ENCODE peak calls at places on chromosomes 16 and 17, in four cellular contexts. One of them, this sample, is unnamed.

GRCh38 chr17:81693491-81694360 is 9.4 kb upstream of the MRPL12 start:
- DNase-seq in GM12878: no peak
- DNase-seq in brain microvascular endothelial cell: no peak
- DNase-seq in GM23248: no peak
- DNase-seq in this sample: no peak

GRCh38 chr17:57090560-57091185 is 5.6 kb downstream of the AKAP1 start:
- DNase-seq in GM12878: no peak
- DNase-seq in brain microvascular endothelial cell: no peak
- DNase-seq in GM23248: peak
- DNase-seq in this sample: no peak

GRCh38 chr16:85347213-85347591 is 234.9 kb upstream of the CIBAR2 start:
- DNase-seq in GM12878: no peak
- DNase-seq in brain microvascular endothelial cell: no peak
- DNase-seq in GM23248: peak
- DNase-seq in this sample: no peak

GRCh38 chr16:87203060-87203656 is 114.0 kb downstream of the C16orf95 start:
- DNase-seq in GM12878: no peak
- DNase-seq in brain microvascular endothelial cell: peak
- DNase-seq in GM23248: peak
- DNase-seq in this sample: peak

GRCh38 chr16:80028581-80029380 is 428.2 kb upstream of the MAF start:
- DNase-seq in GM12878: no peak
- DNase-seq in brain microvascular endothelial cell: no peak
- DNase-seq in GM23248: no peak
- DNase-seq in this sample: no peak

GRCh38 chr17:43377056-43377810 is 21.6 kb upstream of the ARL4D start:
- DNase-seq in GM12878: no peak
- DNase-seq in brain microvascular endothelial cell: no peak
- DNase-seq in GM23248: no peak
- DNase-seq in this sample: no peak

GRCh38 chr17:2782030-2782429 is 14.2 kb upstream of the RAP1GAP2 start:
- DNase-seq in GM12878: no peak
- DNase-seq in brain microvascular endothelial cell: peak
- DNase-seq in GM23248: peak
- DNase-seq in this sample: no peak

GRCh38 chr17:80830020-80830780 is 161.4 kb upstream of the CHMP6 start:
- DNase-seq in GM12878: no peak
- DNase-seq in brain microvascular endothelial cell: no peak
- DNase-seq in GM23248: no peak
- DNase-seq in this sample: no peak

GRCh38 chr16:346587-346986 is 5.9 kb downstream of the AXIN1 start:
- DNase-seq in GM12878: no peak
- DNase-seq in brain microvascular endothelial cell: no peak
- DNase-seq in GM23248: no peak
- DNase-seq in this sample: no peak

GRCh38 chr16:53955221-53955875 is 251.4 kb downstream of the FTO start:
- DNase-seq in GM12878: no peak
- DNase-seq in brain microvascular endothelial cell: no peak
- DNase-seq in GM23248: no peak
- DNase-seq in this sample: no peak

GRCh38 chr16:2175454-2175853 is 19.9 kb downstream of the TRAF7 start:
- DNase-seq in GM12878: no peak
- DNase-seq in brain microvascular endothelial cell: no peak
- DNase-seq in GM23248: no peak
- DNase-seq in this sample: no peak

GRCh38 chr17:48240562-48241130 is 133.1 kb downstream of the SNX11 start:
- DNase-seq in GM12878: no peak
- DNase-seq in brain microvascular endothelial cell: peak
- DNase-seq in GM23248: peak
- DNase-seq in this sample: no peak

GRCh38 chr17:81364278-81365147 is 30.7 kb upstream of the BAHCC1 start:
- DNase-seq in GM12878: no peak
- DNase-seq in brain microvascular endothelial cell: no peak
- DNase-seq in GM23248: no peak
- DNase-seq in this sample: no peak

GRCh38 chr16:46650224-46650623 is 29.0 kb upstream of the SHCBP1 start:
- DNase-seq in GM12878: no peak
- DNase-seq in brain microvascular endothelial cell: peak
- DNase-seq in GM23248: peak
- DNase-seq in this sample: no peak

GRCh38 chr17:58089111-58089510 is 5.9 kb downstream of the DYNLL2 start:
- DNase-seq in GM12878: no peak
- DNase-seq in brain microvascular endothelial cell: no peak
- DNase-seq in GM23248: no peak
- DNase-seq in this sample: no peak

GRCh38 chr16:56068816-56069215 is 122.5 kb upstream of the GNAO1 start:
- DNase-seq in GM12878: no peak
- DNase-seq in brain microvascular endothelial cell: no peak
- DNase-seq in GM23248: no peak
- DNase-seq in this sample: no peak

GRCh38 chr16:48788475-48788874 is 178.5 kb upstream of the N4BP1 start:
- DNase-seq in GM12878: no peak
- DNase-seq in brain microvascular endothelial cell: no peak
- DNase-seq in GM23248: no peak
- DNase-seq in this sample: no peak

GRCh38 chr16:661184-661821 is 6.6 kb upstream of the RHOT2 start:
- DNase-seq in GM12878: no peak
- DNase-seq in brain microvascular endothelial cell: no peak
- DNase-seq in GM23248: no peak
- DNase-seq in this sample: no peak

GRCh38 chr16:87489434-87490045 is 3.3 kb downstream of the ZCCHC14 start:
- DNase-seq in GM12878: no peak
- DNase-seq in brain microvascular endothelial cell: no peak
- DNase-seq in GM23248: peak
- DNase-seq in this sample: no peak

DNA sequence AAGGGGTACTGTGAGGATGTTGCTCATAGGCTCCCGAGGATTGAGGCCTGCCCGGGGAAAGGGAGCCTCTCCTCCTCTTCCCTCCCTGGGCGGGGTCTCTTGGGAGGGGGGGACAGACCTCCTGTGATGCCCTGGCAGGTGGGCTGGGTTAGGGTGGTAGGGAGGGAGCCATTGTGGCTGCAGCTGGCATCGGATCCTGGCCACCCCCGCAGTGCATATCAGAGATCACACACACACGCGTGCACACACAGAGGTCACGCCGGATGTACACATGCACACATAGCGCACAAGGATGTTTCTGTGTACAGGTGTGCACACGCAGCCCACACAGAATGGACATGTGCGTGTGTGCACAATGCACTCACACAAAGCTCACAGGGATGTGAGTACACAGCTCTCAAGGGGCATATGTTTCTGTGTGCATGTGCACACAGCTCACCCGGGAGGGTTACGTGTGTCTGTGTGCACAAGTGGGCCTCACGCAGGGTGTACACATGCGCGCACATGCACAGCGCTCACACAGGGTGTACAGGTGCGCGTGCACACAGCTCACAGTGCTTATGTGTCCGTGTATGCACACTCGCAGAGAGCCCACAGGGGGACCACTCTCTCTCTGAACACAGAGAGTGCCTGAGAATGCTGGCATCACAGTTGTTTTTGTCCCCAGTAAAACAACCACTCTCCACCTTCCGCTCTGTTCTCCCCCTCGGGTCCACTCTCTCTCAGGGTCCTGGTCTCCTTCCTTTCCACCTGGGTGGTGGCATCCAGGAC is 2.4 kb downstream of the GJD3 start:
- DNase-seq in GM12878: no peak
- DNase-seq in brain microvascular endothelial cell: no peak
- DNase-seq in GM23248: no peak
- DNase-seq in this sample: no peak
- H3K27ac ChIP-seq in GM12878: no peak
- H3K27ac ChIP-seq in brain microvascular endothelial cell: no peak
- H3K27ac ChIP-seq in GM23248: no peak
- H3K27ac ChIP-seq in this sample: peak

GRCh38 chr17:29561541-29562517 is 5.0 kb downstream of the ABHD15 start:
- DNase-seq in GM12878: no peak
- DNase-seq in brain microvascular endothelial cell: no peak
- DNase-seq in GM23248: no peak
- DNase-seq in this sample: no peak
- H3K27ac ChIP-seq in GM12878: no peak
- H3K27ac ChIP-seq in brain microvascular endothelial cell: no peak
- H3K27ac ChIP-seq in GM23248: no peak
- H3K27ac ChIP-seq in this sample: peak

GRCh38 chr16:22053921-22054341 is 38.4 kb upstream of the VWA3A start:
- DNase-seq in GM12878: peak
- DNase-seq in brain microvascular endothelial cell: no peak
- DNase-seq in GM23248: no peak
- DNase-seq in this sample: no peak

GRCh38 chr16:22055881-22056280 is 36.5 kb upstream of the VWA3A start:
- DNase-seq in GM12878: no peak
- DNase-seq in brain microvascular endothelial cell: no peak
- DNase-seq in GM23248: peak
- DNase-seq in this sample: no peak

GRCh38 chr16:22052985-22053384 is 39.4 kb upstream of the VWA3A start:
- DNase-seq in GM12878: no peak
- DNase-seq in brain microvascular endothelial cell: no peak
- DNase-seq in GM23248: no peak
- DNase-seq in this sample: no peak

GRCh38 chr16:22050963-22051362 is 41.4 kb upstream of the VWA3A start:
- DNase-seq in GM12878: no peak
- DNase-seq in brain microvascular endothelial cell: no peak
- DNase-seq in GM23248: no peak
- DNase-seq in this sample: no peak

DNA sequence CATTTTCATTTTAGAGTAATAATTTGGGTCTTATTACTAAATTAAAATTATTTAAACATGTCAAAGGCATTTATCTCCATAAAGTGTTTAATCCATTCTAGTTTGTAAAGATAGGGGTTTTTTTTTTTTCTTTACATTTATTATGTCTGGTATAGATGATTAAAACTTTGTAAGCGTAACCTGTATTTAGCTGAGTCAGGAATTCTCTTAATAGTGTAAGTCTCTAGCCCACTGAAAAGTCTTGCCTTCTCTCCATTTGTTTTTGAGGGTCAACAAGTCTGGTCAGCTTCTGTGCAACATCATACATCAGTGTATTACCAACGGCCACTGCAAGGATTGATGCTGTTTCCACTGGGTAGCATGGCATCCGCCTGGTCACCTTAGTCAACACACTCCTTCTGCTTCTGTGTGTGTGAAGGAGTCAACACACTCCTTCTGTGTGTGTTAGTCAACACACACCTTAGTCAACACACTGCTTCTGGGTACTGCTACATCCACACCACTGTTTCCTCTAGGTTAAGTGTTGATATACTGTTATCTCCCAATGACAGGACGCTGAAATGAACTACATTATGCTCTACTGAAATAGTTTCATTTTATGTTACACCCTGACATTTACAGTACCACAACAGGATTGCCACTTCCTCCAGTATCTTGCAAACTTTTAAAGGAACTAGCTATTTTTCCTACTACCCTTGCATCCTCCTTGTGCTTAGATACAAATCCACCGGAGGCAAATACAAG is 37.3 kb upstream of the VWA3A start:
- DNase-seq in GM12878: no peak
- DNase-seq in brain microvascular endothelial cell: no peak
- DNase-seq in GM23248: no peak
- DNase-seq in this sample: no peak
- H3K27ac ChIP-seq in GM12878: no peak
- H3K27ac ChIP-seq in brain microvascular endothelial cell: no peak
- H3K27ac ChIP-seq in GM23248: no peak
- H3K27ac ChIP-seq in this sample: no peak

GRCh38 chr17:76386966-76387765 is 2.8 kb downstream of the SPHK1 start:
- DNase-seq in GM12878: no peak
- DNase-seq in brain microvascular endothelial cell: no peak
- DNase-seq in GM23248: no peak
- DNase-seq in this sample: no peak
- H3K27ac ChIP-seq in GM12878: no peak
- H3K27ac ChIP-seq in brain microvascular endothelial cell: peak
- H3K27ac ChIP-seq in GM23248: peak
- H3K27ac ChIP-seq in this sample: no peak

DNA sequence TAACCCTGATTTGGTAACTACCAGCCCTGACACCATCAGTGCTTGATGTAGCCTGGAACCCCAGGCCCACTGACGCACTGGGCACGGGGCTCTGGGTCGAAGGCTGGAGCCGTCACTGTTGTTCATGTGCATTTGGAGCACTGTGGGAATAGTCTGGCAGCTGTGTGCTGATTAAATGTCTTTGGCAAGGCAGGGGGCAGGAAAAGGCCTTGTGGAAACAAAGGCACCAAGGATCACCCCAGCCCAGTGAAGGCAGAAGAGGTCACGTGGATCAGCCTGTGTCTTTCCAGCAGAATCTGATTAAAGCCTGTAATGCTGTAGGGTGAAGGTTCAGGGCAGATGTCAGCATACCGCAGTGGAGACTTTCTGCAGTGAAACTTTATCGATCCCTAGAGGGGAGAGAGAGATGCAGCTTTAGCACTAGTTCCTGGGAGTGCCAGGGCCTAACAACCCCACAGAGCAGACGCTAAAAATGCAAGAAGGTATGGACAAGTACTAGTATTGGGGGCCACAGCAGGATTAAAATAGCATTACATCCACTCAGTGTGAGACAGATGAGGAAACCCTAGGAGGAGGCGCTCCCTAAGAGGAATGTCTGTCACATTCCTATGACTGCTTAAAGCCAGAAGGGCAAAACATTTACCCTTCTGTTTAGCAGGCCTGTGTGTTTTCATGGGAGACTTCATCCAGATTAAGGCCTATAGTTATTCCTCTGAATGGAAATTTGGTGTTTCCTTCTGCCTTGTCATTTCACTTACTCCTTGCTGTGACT is 9.7 kb downstream of the ZNHIT3 start:
- DNase-seq in GM12878: no peak
- DNase-seq in brain microvascular endothelial cell: peak
- DNase-seq in GM23248: no peak
- DNase-seq in this sample: no peak
- H3K27ac ChIP-seq in GM12878: no peak
- H3K27ac ChIP-seq in brain microvascular endothelial cell: peak
- H3K27ac ChIP-seq in GM23248: no peak
- H3K27ac ChIP-seq in this sample: no peak

DNA sequence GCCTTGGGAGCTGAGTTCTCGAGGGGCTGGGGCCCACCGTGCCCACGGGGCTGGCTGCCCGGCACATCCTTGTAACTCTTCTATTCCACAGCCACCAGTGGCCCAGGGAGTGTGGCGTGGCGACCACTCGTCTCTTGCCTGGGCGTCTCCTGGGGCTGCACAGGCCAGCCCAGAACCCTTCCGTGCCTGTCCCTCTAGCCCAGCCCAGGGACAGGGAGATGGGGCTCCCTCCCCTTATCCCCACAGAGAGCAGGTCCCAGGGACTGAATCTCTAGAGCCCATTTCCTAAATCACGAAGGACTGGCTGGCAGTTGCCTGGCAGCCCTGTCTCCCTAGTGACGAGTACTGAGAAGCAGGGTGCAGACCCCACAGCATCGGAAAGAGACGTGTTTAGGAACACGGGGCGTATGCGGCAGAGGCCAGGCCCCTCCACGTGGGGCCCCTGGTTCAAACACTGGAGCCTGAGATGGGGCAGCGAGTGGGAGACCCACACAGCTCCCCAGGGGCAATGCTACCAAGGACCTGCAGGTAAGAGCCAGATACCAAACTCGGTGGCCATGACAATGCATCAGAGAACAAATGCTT is 51.0 kb downstream of the TIMM22 start:
- DNase-seq in GM12878: no peak
- DNase-seq in brain microvascular endothelial cell: no peak
- DNase-seq in GM23248: no peak
- DNase-seq in this sample: no peak
- H3K27ac ChIP-seq in GM12878: no peak
- H3K27ac ChIP-seq in brain microvascular endothelial cell: no peak
- H3K27ac ChIP-seq in GM23248: no peak
- H3K27ac ChIP-seq in this sample: peak

This sample was measured in left ventricle myocardium inferior.